ENCODE peak calls at places on chromosome 7, in eight cellular contexts. W is cardiac muscle cell, P is tibial artery, F is heart left ventricle, J is WTC11, N is neural crest cell, B is GM06990, L is endodermal cell. I is an unnamed sample.

GRCh38 chr7:100372256-100372655 is 1.0 kb upstream of the PILRA start:
- DNase-seq in W (no peak), P (no peak), F (no peak), J (no peak), N (no peak), B (no peak), L (peak), I (no peak)

GRCh38 chr7:73623798-73624668 is at the start of gene MLXIPL:
- DNase-seq in W (peak), P (peak), F (peak), J (peak), N (peak), B (peak), L (peak), I (peak)

GRCh38 chr7:44062180-44062902 is 3.0 kb downstream of the PGAM2 start:
- DNase-seq in W (no peak), P (peak), F (no peak), J (no peak), N (no peak), B (no peak), L (no peak), I (no peak)

GRCh38 chr7:44998153-44998871 is 1.7 kb upstream of the CCM2 start:
- DNase-seq in W (no peak), P (no peak), F (no peak), J (no peak), N (no peak), B (no peak), L (no peak), I (no peak)

GRCh38 chr7:66356277-66356721 is 151.2 kb downstream of the TPST1 start:
- DNase-seq in W (no peak), P (no peak), F (no peak), J (no peak), N (no peak), B (no peak), L (no peak), I (no peak)

GRCh38 chr7:26525413-26526287 is 234.0 kb downstream of the SNX10 start:
- DNase-seq in W (no peak), P (no peak), F (no peak), J (no peak), N (no peak), B (no peak), L (no peak), I (no peak)

GRCh38 chr7:130732980-130733865 is 784 bp downstream of the KLF14 start:
- DNase-seq in W (peak), P (no peak), F (no peak), J (peak), N (peak), B (peak), L (peak), I (peak)

GRCh38 chr7:66118603-66119002 is 4.0 kb downstream of the CRCP start:
- DNase-seq in W (no peak), P (no peak), F (no peak), J (no peak), N (no peak), B (peak), L (no peak), I (no peak)

GRCh38 chr7:135978624-135979023 is 1.5 kb upstream of the MTPN start:
- DNase-seq in W (no peak), P (no peak), F (no peak), J (no peak), N (no peak), B (no peak), L (no peak), I (no peak)

GRCh38 chr7:140326116-140326928 is 72.0 kb downstream of the SLC37A3 start:
- DNase-seq in W (peak), P (peak), F (peak), J (peak), N (peak), B (no peak), L (peak), I (peak)

GRCh38 chr7:137818036-137818435 is 28.7 kb downstream of the DGKI start:
- DNase-seq in W (no peak), P (no peak), F (no peak), J (no peak), N (no peak), B (no peak), L (no peak), I (no peak)

GRCh38 chr7:111329367-111330234 is 232.7 kb downstream of the IMMP2L start:
- DNase-seq in W (peak), P (no peak), F (no peak), J (no peak), N (no peak), B (no peak), L (no peak), I (no peak)

GRCh38 chr7:31500656-31501055 is 13.2 kb upstream of the ITPRID1 start:
- DNase-seq in W (no peak), P (no peak), F (no peak), J (no peak), N (no peak), B (no peak), L (no peak), I (no peak)

GRCh38 chr7:39838326-39838725 is 111.7 kb upstream of the CDK13 start:
- DNase-seq in W (no peak), P (no peak), F (peak), J (no peak), N (no peak), B (no peak), L (no peak), I (no peak)

GRCh38 chr7:26653430-26653911 is 210.9 kb downstream of the SKAP2 start:
- DNase-seq in W (peak), P (no peak), F (no peak), J (no peak), N (no peak), B (no peak), L (no peak), I (no peak)

GRCh38 chr7:2566890-2567662 is 8.3 kb downstream of the IQCE start:
- DNase-seq in W (peak), P (no peak), F (peak), J (no peak), N (no peak), B (peak), L (no peak), I (no peak)

GRCh38 chr7:155831807-155832524 is 19.7 kb upstream of the SHH start:
- DNase-seq in W (no peak), P (no peak), F (no peak), J (no peak), N (no peak), B (no peak), L (no peak), I (no peak)

GRCh38 chr7:30936650-30937245 is 25.1 kb downstream of the AQP1 start:
- DNase-seq in W (no peak), P (no peak), F (no peak), J (no peak), N (no peak), B (no peak), L (peak), I (no peak)

GRCh38 chr7:28573059-28573553 is 160.8 kb downstream of the CREB5 start:
- DNase-seq in W (no peak), P (no peak), F (peak), J (no peak), N (no peak), B (peak), L (no peak), I (no peak)

GRCh38 chr7:76031964-76032363 is 15.8 kb downstream of the STYXL1 start:
- DNase-seq in W (no peak), P (no peak), F (no peak), J (no peak), N (no peak), B (no peak), L (no peak), I (no peak)

GRCh38 chr7:50533849-50534248 is 31.4 kb downstream of the DDC start:
- DNase-seq in W (no peak), P (no peak), F (no peak), J (no peak), N (no peak), B (no peak), L (peak), I (peak)

GRCh38 chr7:833601-834258 is 1.5 kb downstream of the SUN1 start:
- DNase-seq in W (no peak), P (no peak), F (no peak), J (no peak), N (no peak), B (no peak), L (no peak), I (no peak)

GRCh38 chr7:106736508-106737201 is 75.7 kb upstream of the CCDC71L start:
- DNase-seq in W (peak), P (peak), F (peak), J (peak), N (no peak), B (no peak), L (peak), I (peak)

GRCh38 chr7:29609162-29610030 is 45.8 kb downstream of the PRR15 start:
- DNase-seq in W (peak), P (no peak), F (no peak), J (peak), N (no peak), B (no peak), L (peak), I (peak)

GRCh38 chr7:45573199-45573598 is 969 bp upstream of the ADCY1 start:
- DNase-seq in W (no peak), P (no peak), F (no peak), J (no peak), N (no peak), B (no peak), L (peak), I (peak)

GRCh38 chr7:10706875-10707493 is 266.7 kb upstream of the PHF14 start:
- DNase-seq in W (no peak), P (no peak), F (no peak), J (no peak), N (no peak), B (peak), L (no peak), I (no peak)

GRCh38 chr7:10707519-10707918 is 266.2 kb upstream of the PHF14 start:
- DNase-seq in W (no peak), P (no peak), F (no peak), J (no peak), N (no peak), B (no peak), L (no peak), I (no peak)

GRCh38 chr7:10704653-10705052 is 269.0 kb upstream of the PHF14 start:
- DNase-seq in W (no peak), P (no peak), F (no peak), J (no peak), N (no peak), B (no peak), L (no peak), I (no peak)

GRCh38 chr7:10703981-10704380 is 269.7 kb upstream of the PHF14 start:
- DNase-seq in W (no peak), P (no peak), F (no peak), J (no peak), N (no peak), B (no peak), L (no peak), I (no peak)

GRCh38 chr7:10708447-10708846 is 265.2 kb upstream of the PHF14 start:
- DNase-seq in W (peak), P (no peak), F (no peak), J (peak), N (peak), B (no peak), L (peak), I (peak)
- TF ChIP-seq CTCF in W (no peak), P (no peak), F (no peak), J (no peak), N (peak), B (peak), L (peak), I (peak)

GRCh38 chr7:81449105-81449504 is 320.7 kb downstream of the HGF start:
- DNase-seq in W (no peak), P (no peak), F (no peak), J (no peak), N (no peak), B (no peak), L (no peak), I (no peak)

GRCh38 chr7:81446212-81446611 is 323.6 kb downstream of the HGF start:
- DNase-seq in W (no peak), P (no peak), F (no peak), J (no peak), N (no peak), B (no peak), L (no peak), I (no peak)

GRCh38 chr7:81445462-81445861 is 324.4 kb downstream of the HGF start:
- DNase-seq in W (no peak), P (no peak), F (no peak), J (no peak), N (no peak), B (no peak), L (no peak), I (no peak)

GRCh38 chr7:81441750-81442149 is 328.1 kb downstream of the HGF start:
- DNase-seq in W (no peak), P (no peak), F (no peak), J (no peak), N (no peak), B (no peak), L (no peak), I (no peak)

DNA sequence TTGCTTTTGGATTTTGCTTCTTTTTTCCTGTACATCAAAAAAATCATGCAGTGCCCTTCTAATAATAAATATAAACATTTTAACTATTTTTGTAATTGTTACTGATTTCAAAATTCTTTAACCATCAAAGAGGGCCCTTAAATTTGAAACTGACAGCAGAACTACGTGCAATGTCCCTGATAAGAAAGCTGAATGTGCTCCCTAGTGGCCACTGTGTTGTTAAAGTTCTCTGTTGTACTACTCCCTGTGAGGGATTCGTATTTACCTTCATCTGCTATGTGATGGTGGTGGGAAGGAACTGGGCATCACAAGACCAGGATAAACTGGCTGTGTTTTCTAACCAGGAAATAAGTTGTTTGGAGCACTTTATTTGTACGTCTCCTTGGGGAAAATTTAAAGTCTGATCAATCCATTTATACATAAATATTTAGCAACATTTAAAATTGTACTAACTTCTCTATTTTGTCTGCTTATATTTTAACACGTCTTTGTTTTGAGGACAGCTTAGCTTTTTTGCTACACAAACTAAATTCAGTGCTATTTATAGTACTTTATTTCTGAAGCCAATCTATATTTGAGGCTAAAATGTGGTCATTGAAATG is 322.4 kb downstream of the HGF start:
- DNase-seq in W (peak), P (no peak), F (no peak), J (no peak), N (no peak), B (no peak), L (peak), I (peak)
- TF ChIP-seq CTCF in W (peak), P (peak), F (peak), J (peak), N (peak), B (peak), L (peak), I (peak)

GRCh38 chr7:158824028-158824427 is 5.3 kb downstream of the ESYT2 start:
- DNase-seq in W (no peak), P (no peak), F (no peak), J (no peak), N (no peak), B (peak), L (peak), I (no peak)

GRCh38 chr7:158818325-158819213 is 10.7 kb downstream of the ESYT2 start:
- DNase-seq in W (peak), P (peak), F (peak), J (peak), N (peak), B (peak), L (peak), I (peak)

GRCh38 chr7:158819571-158820203 is 9.6 kb downstream of the ESYT2 start:
- DNase-seq in W (no peak), P (no peak), F (no peak), J (no peak), N (no peak), B (no peak), L (no peak), I (no peak)

GRCh38 chr7:158820656-158821055 is 8.7 kb downstream of the ESYT2 start:
- DNase-seq in W (no peak), P (no peak), F (no peak), J (no peak), N (no peak), B (no peak), L (peak), I (no peak)

GRCh38 chr7:158821173-158822021 is 7.9 kb downstream of the ESYT2 start:
- DNase-seq in W (no peak), P (no peak), F (no peak), J (no peak), N (no peak), B (no peak), L (peak), I (no peak)
- TF ChIP-seq CTCF in W (no peak), P (no peak), F (no peak), J (no peak), N (no peak), B (no peak), L (no peak), I (no peak)

DNA sequence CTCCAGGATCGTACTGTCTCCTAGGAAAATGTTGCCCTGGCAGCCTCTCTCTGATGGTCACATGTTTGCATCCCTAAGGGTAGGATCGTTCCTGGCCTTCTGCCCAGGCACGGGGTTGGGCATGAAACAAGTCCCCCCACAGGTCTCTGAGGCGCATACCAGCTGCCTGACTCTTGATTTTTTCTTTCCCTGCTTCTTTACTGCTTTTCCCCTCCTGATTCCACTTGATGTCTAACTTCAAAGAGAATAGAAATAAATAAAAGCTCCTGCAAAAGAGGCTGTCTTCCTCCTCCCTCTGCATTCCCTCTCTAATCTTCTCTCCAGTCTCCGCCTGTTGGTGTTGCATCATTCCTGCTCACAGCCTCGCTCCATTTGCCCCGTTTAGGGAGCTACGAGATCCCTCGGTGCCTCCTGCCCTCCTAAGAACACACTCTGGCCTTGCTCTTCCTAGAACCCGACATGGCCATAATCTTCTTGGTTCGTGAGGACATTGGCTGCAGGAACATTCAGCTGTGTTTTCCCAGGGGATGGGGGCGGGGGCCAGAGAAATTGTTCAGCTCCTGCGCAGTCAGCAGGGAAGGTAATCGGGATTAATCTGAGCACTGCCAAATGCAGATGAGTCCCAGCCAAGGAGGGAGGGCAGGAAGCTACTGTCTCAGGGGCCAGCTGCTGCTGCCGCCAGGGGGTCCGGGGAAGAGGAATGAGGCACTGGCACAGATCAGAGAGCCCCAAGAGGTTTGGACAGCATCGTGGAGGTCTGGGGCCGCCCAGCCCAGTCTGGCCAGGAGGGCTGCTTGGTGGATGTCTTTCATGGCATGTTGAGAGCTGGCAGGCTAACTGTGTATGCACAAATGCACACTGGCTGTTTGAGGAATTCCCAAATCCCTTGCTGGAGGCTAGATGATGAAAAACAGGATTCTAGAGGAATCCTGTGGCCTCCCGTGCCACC is 26.1 kb downstream of the LEP start:
- DNase-seq in W (peak), P (peak), F (peak), J (peak), N (peak), B (no peak), L (peak), I (peak)
- TF ChIP-seq CTCF in W (peak), P (no peak), F (no peak), J (no peak), N (peak), B (no peak), L (peak), I (no peak)

GRCh38 chr7:116495737-116496136 is 3.8 kb upstream of the CAV2 start:
- DNase-seq in W (no peak), P (no peak), F (no peak), J (no peak), N (no peak), B (no peak), L (no peak), I (no peak)
- TF ChIP-seq CTCF in W (no peak), P (no peak), F (no peak), J (no peak), N (no peak), B (no peak), L (peak), I (no peak)

GRCh38 chr7:94838717-94839116 is 68.7 kb upstream of the PPP1R9A start:
- DNase-seq in W (no peak), P (no peak), F (no peak), J (no peak), N (no peak), B (no peak), L (no peak), I (no peak)

GRCh38 chr7:94848992-94849576 is 58.3 kb upstream of the PPP1R9A start:
- DNase-seq in W (no peak), P (no peak), F (no peak), J (no peak), N (no peak), B (no peak), L (no peak), I (no peak)

GRCh38 chr7:94848531-94848930 is 58.9 kb upstream of the PPP1R9A start:
- DNase-seq in W (no peak), P (no peak), F (no peak), J (no peak), N (no peak), B (no peak), L (no peak), I (no peak)

GRCh38 chr7:94843553-94843952 is 63.8 kb upstream of the PPP1R9A start:
- DNase-seq in W (no peak), P (no peak), F (no peak), J (no peak), N (no peak), B (no peak), L (no peak), I (no peak)
- TF ChIP-seq CTCF in W (no peak), P (no peak), F (no peak), J (no peak), N (no peak), B (no peak), L (no peak), I (no peak)

GRCh38 chr7:74656911-74657691 is 417 bp upstream of the GTF2I start:
- DNase-seq in W (peak), P (peak), F (peak), J (peak), N (peak), B (peak), L (peak), I (peak)
- TF ChIP-seq CTCF in W (peak), P (no peak), F (peak), J (no peak), N (peak), B (peak), L (no peak), I (peak)

I was measured in Caco-2.